ENCODE peak calls at places on chromosomes 6 and 20, in five cellular contexts. F, W, H, N and D are unnamed samples.

GRCh38 chr6:129317931-129318820 is 391.8 kb downstream of the ARHGAP18 start:
- DNase-seq in H (peak), W (no peak), N (peak), F (peak), D (no peak)

GRCh38 chr20:326645-327031 is 1.3 kb downstream of the SOX12 start:
- DNase-seq in N (no peak), W (no peak), H (no peak), F (peak), D (peak)

GRCh38 chr6:160911949-160912348 is 79.6 kb upstream of the MAP3K4 start:
- DNase-seq in N (no peak), F (no peak), W (no peak), H (no peak), D (no peak)

GRCh38 chr6:20468179-20468578 is 66.1 kb upstream of the CDKAL1 start:
- DNase-seq in W (no peak), H (no peak), N (no peak), F (no peak), D (no peak)

GRCh38 chr6:87074051-87074711 is 20.7 kb downstream of the CGA start:
- DNase-seq in H (no peak), W (no peak), F (no peak), N (no peak), D (no peak)

GRCh38 chr20:48319943-48320584 is 507.7 kb downstream of the PREX1 start:
- DNase-seq in N (peak), H (no peak), W (no peak), F (peak), D (no peak)

GRCh38 chr20:31654534-31654933 is 16.8 kb downstream of the COX4I2 start:
- DNase-seq in W (no peak), F (no peak), N (no peak), H (no peak), D (no peak)

GRCh38 chr6:41197234-41197633 is 3.7 kb downstream of the TREML2 start:
- DNase-seq in F (no peak), H (no peak), N (no peak), W (no peak), D (no peak)

GRCh38 chr20:56249244-56249955 is 868 bp downstream of the MC3R start:
- DNase-seq in F (no peak), N (no peak), H (no peak), W (no peak), D (no peak)

GRCh38 chr6:148524976-148525375 is 182.3 kb downstream of the SASH1 start:
- DNase-seq in W (no peak), N (peak), H (peak), F (peak), D (no peak)

GRCh38 chr20:63900373-63900772 is 5.4 kb downstream of the DNAJC5 start:
- DNase-seq in N (no peak), W (no peak), F (no peak), H (no peak), D (no peak)

GRCh38 chr6:110874880-110875547 is 429 bp downstream of the AMD1 start:
- DNase-seq in F (no peak), W (peak), H (no peak), N (no peak), D (peak)

GRCh38 chr6:151413372-151414145 is 22.2 kb upstream of the ZBTB2 start:
- DNase-seq in N (no peak), F (no peak), W (no peak), H (no peak), D (no peak)

GRCh38 chr6:170074435-170074834 is 216.4 kb downstream of the DLL1 start:
- DNase-seq in F (no peak), W (no peak), H (no peak), N (no peak), D (no peak)

GRCh38 chr6:143583542-143584330 is 72.2 kb upstream of the FUCA2 start:
- DNase-seq in N (peak), F (peak), H (peak), W (peak), D (no peak)

GRCh38 chr20:53578492-53579222 is 15.0 kb downstream of the ZNF217 start:
- DNase-seq in H (peak), N (peak), F (peak), W (peak), D (peak)

GRCh38 chr6:142030115-142030619 is 102.6 kb upstream of the GJE1 start:
- DNase-seq in W (no peak), H (peak), F (peak), N (peak), D (no peak)

GRCh38 chr20:42492285-42492684 is 697.4 kb downstream of the PTPRT start:
- DNase-seq in W (no peak), N (no peak), F (no peak), H (no peak), D (no peak)

GRCh38 chr20:36604952-36605308 is 649 bp upstream of the RAB5IF start:
- DNase-seq in N (no peak), W (no peak), F (peak), H (no peak), D (peak)

GRCh38 chr6:80196914-80197313 is 90.4 kb downstream of the BCKDHB start:
- DNase-seq in F (no peak), H (no peak), N (no peak), W (no peak), D (no peak)

GRCh38 chr20:24823176-24823575 is 125.9 kb upstream of the CST7 start:
- DNase-seq in H (no peak), N (no peak), W (no peak), F (no peak), D (no peak)

GRCh38 chr6:41036601-41037000 is 2.4 kb downstream of the UNC5CL start:
- DNase-seq in N (no peak), W (no peak), F (no peak), H (no peak), D (no peak)

GRCh38 chr6:78947962-78948361 is 80.6 kb downstream of the IRAK1BP1 start:
- DNase-seq in N (peak), H (peak), F (peak), W (peak), D (no peak)

GRCh38 chr6:163903528-163903927 is 489.0 kb downstream of the QKI start:
- DNase-seq in F (no peak), H (no peak), W (no peak), N (no peak), D (no peak)

GRCh38 chr20:53621482-53622246 is 28.0 kb upstream of the ZNF217 start:
- DNase-seq in N (peak), W (no peak), F (peak), H (peak), D (no peak)

GRCh38 chr6:108119212-108120141 is 44.9 kb upstream of the OSTM1 start:
- DNase-seq in F (no peak), N (no peak), H (no peak), W (no peak), D (no peak)

DNA sequence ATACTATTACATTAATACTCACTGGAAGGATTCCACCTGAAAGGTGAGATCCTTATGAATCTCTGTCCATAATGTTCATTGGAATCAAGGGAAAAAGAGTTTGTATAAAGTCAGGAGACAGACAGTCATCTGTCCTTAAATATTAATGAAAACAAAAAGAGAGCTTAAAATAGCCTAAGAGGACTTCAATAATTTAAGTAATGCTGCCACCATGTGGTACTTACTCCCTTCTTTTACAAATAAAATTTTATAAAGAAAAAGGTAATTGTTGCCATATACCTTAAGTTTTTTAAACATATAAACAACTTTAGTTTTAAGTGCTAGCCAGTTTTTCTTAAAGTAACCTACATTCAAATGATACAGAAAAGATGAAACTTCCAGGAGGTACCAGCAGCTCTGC is 5.1 kb downstream of the BLOC1S5 start:
- DNase-seq in H (peak), W (no peak), N (peak), F (peak), D (no peak)
- TF ChIP-seq CTCF in H (peak), W (peak), N (peak), F (peak), D (peak)

GRCh38 chr20:33835773-33836172 is 24.6 kb downstream of the CHMP4B start:
- DNase-seq in H (no peak), W (no peak), N (no peak), F (no peak), D (no peak)

GRCh38 chr20:33840759-33841438 is 29.8 kb downstream of the CHMP4B start:
- DNase-seq in W (no peak), F (no peak), N (no peak), H (no peak), D (no peak)

GRCh38 chr20:33839591-33839990 is 28.4 kb downstream of the CHMP4B start:
- DNase-seq in H (no peak), F (no peak), N (no peak), W (no peak), D (no peak)

GRCh38 chr20:33837096-33837830 is 26.1 kb downstream of the CHMP4B start:
- DNase-seq in N (no peak), H (no peak), W (no peak), F (no peak), D (no peak)

DNA sequence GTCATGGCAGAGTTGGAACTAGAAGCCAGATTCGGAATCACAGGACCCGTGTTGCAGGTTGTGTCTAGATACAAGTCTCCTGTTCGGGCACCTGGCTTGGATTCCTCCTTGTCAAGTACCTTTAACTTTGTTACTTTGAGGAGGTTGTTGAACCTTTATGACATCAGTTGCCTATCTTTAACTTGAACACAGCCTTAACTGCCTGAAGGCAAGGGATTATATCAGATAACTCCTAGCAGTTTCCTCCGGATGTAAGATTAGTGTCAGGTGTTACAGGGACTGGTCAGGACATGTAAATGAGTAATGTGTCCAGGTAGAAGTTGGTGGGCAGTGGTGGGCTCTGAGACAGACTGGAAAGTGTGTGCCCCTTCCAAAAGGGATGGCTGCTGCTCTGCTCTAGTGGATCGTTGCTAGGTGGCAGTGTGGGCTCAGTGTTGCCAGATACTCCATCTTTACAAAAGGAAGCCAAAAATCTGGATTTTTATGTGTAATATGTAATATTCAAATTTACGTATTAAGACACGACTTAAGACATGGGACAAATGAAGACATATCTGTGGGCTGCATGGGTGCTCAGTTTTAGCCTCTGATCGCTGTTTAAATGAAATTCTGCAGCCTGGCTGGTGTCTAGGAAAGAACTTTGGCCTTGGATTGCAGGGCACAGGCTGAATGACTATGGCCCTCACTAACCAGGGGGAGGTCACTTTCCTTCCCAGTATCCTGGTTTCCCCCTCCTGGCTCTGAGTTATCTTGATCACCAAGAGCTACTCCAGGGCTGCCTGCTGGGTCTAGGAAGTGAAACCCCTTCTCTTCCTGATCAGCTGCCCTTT is 27.1 kb downstream of the CHMP4B start:
- DNase-seq in H (no peak), N (no peak), F (no peak), W (no peak), D (no peak)
- TF ChIP-seq CTCF in H (no peak), N (peak), F (peak), W (no peak), D (no peak)

DNA sequence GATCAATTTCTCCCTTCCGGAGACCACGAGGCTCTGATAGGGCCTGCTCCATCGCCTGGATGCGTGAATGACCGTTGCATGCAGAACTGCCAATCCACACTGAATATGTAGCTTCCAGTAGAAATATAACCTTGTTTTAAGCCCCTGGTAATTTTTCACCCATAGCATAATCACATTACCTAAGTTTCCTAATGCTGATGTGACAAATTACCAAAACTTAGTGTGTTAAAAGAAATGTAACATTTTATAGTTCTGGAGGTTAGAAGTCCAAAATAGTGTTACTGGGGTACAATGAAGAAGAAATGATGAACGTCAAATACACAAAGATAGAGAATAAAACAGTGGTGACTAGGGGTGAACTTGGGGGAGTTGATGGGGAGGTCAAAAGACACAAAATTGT is 22.0 kb upstream of the SIRPD start:
- DNase-seq in F (no peak), N (no peak), W (no peak), H (no peak), D (no peak)
- TF ChIP-seq CTCF in F (no peak), N (no peak), W (no peak), H (no peak), D (no peak)

DNA sequence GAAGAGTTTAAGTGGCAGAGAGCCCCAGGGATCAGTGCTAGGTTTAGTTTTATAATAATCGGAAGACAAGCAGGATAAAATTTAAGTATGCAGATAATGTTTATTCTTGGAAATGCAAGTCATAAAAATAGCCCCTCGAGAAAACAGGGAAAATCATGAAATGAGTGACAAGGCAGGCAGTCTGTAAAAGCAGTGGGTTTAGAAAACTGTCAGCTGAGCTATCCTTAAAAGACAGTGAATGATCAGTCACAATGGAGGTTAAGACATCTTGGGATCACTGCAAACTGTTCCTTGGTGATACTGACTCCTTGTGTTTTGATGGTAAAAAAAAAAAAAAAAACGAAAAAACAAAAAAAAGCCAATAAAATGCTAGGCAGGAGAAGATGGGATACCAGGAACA is 61.3 kb upstream of the BCLAF1 start:
- DNase-seq in W (no peak), H (no peak), N (no peak), F (no peak), D (no peak)
- TF ChIP-seq CTCF in W (no peak), H (no peak), N (no peak), F (no peak), D (no peak)